ENCODE peak calls at places on chromosomes 4 and X, in ten cellular contexts. O is LNCaP clone FGC, M is retina, U is C1 segment of cervical spinal cord, B is lower leg skin, L is neural progenitor cell, E is COR-L47, W is caudate nucleus, T is SW480, H is KBM-7. P is an unnamed sample.

GRCh38 chrX:56366901-56367300 is 134.7 kb downstream of the KLF8 start:
- DNase-seq in B (no peak), E (no peak), H (no peak), M (no peak), U (no peak), L (no peak), O (no peak), W (no peak), T (no peak), P (no peak)

GRCh38 chrX:111868726-111869638 is 7.0 kb upstream of the TRPC5OS start:
- DNase-seq in U (no peak), M (peak; percentile 42), L (peak; percentile 66), H (peak; percentile 19), T (peak; percentile 3), E (no peak), W (peak; percentile 2), O (no peak), B (no peak), P (no peak)

GRCh38 chr4:112184438-112184837 is 39.2 kb downstream of the FAM241A start:
- DNase-seq in H (no peak), W (no peak), B (no peak), E (no peak), U (no peak), O (no peak), M (no peak), T (no peak), L (no peak), P (no peak)

GRCh38 chr4:185229021-185229818 is 19.8 kb downstream of the SNX25 start:
- DNase-seq in U (no peak), L (no peak), M (no peak), W (no peak), O (no peak), E (no peak), T (peak; percentile 36), H (no peak), B (no peak), P (no peak)

GRCh38 chrX:42075032-42075431 is 151.7 kb upstream of the CASK start:
- DNase-seq in L (no peak), W (no peak), M (no peak), H (no peak), O (no peak), U (no peak), B (no peak), T (no peak), E (no peak), P (no peak)

GRCh38 chr4:81471361-81472248 is at the start of gene RASGEF1B:
- DNase-seq in H (peak; percentile 64), E (peak; percentile 96), L (peak; percentile 81), T (peak; percentile 81), O (peak; percentile 43), M (peak; percentile 89), U (peak; percentile 98), B (peak; percentile 88), W (peak; percentile 96), P (peak; percentile 88)

GRCh38 chr4:1178300-1179088 is 6.1 kb upstream of the SPON2 start:
- DNase-seq in E (no peak), H (no peak), O (no peak), T (no peak), M (peak; percentile 31), L (no peak), U (no peak), W (no peak), B (no peak), P (no peak)

GRCh38 chr4:170090667-170091052 is 904 bp upstream of the AADAT start:
- DNase-seq in H (no peak), M (no peak), O (peak; percentile 82), U (no peak), L (no peak), B (no peak), W (no peak), T (peak; percentile 27), E (no peak), P (no peak)

GRCh38 chr4:164383187-164384181 is 370.4 kb upstream of the SMIM31 start:
- DNase-seq in H (no peak), L (peak; percentile 86), O (no peak), W (peak; percentile 97), U (peak; percentile 96), B (no peak), M (peak; percentile 94), T (no peak), E (no peak), P (no peak)

GRCh38 chr4:159977907-159978617 is 875.2 kb downstream of the RAPGEF2 start:
- DNase-seq in U (no peak), L (no peak), E (no peak), H (no peak), W (no peak), O (no peak), M (no peak), T (no peak), B (no peak), P (no peak)

GRCh38 chr4:826508-827208 is 729 bp upstream of the CPLX1 start:
- DNase-seq in B (no peak), E (no peak), M (peak; percentile 69), O (no peak), W (no peak), U (no peak), H (no peak), L (peak; percentile 65), T (no peak), P (no peak)

GRCh38 chr4:98467627-98468072 is 190.8 kb downstream of the TSPAN5 start:
- DNase-seq in M (peak; percentile 84), B (peak; percentile 73), O (peak; percentile 78), H (peak; percentile 74), L (peak; percentile 92), U (peak; percentile 65), E (peak; percentile 88), T (peak; percentile 81), W (peak; percentile 90), P (peak; percentile 91)

GRCh38 chrX:101395789-101396188 is 5.0 kb downstream of the RPL36A start:
- DNase-seq in H (peak; percentile 45), L (no peak), T (no peak), W (no peak), B (no peak), M (no peak), O (no peak), U (no peak), E (no peak), P (peak; percentile 62)

GRCh38 chr4:174714393-174715211 is 114.4 kb downstream of the GLRA3 start:
- DNase-seq in T (peak; percentile 25), W (no peak), E (peak; percentile 7), M (no peak), B (peak; percentile 26), L (peak; percentile 64), O (peak; percentile 31), H (peak; percentile 41), U (no peak), P (peak; percentile 53)

GRCh38 chr4:7364979-7365378 is 69.8 kb downstream of the PSAPL1 start:
- DNase-seq in E (peak; percentile 49), B (no peak), T (no peak), O (no peak), W (no peak), L (no peak), H (no peak), U (no peak), M (no peak), P (no peak)

GRCh38 chrX:154541896-154542722 is 4.5 kb downstream of the G6PD start:
- DNase-seq in T (peak; percentile 53), L (no peak), U (no peak), O (no peak), W (peak; percentile 29), H (peak; percentile 94), B (peak; percentile 65), M (no peak), E (no peak), P (peak; percentile 51)

GRCh38 chr4:39285111-39285795 is 80.9 kb downstream of the RFC1 start:
- DNase-seq in O (no peak), E (no peak), U (no peak), T (no peak), W (no peak), M (no peak), B (no peak), H (no peak), L (no peak), P (no peak)

GRCh38 chr4:121676388-121677075 is 20.2 kb downstream of the ANXA5 start:
- DNase-seq in B (no peak), L (no peak), M (no peak), E (no peak), U (no peak), O (no peak), W (no peak), T (no peak), H (no peak), P (no peak)

GRCh38 chr4:60042941-60043340 is 1157.2 kb upstream of the ADGRL3 start:
- DNase-seq in U (no peak), T (no peak), W (peak; percentile 7), L (no peak), E (no peak), H (peak; percentile 7), O (no peak), M (no peak), B (no peak), P (no peak)

GRCh38 chr4:73606465-73606974 is 13.7 kb downstream of the RASSF6 start:
- DNase-seq in M (no peak), O (no peak), W (no peak), U (no peak), E (peak; percentile 65), T (peak; percentile 80), H (no peak), L (no peak), B (no peak), P (peak; percentile 86)

GRCh38 chrX:1453390-1453783 is 678 bp upstream of the ASMTL start:
- DNase-seq in H (peak; percentile 75), U (no peak), B (no peak), M (peak; percentile 72), O (peak; percentile 6), L (no peak), W (no peak), T (no peak), E (no peak), P (no peak)

GRCh38 chr4:174154455-174154854 is 129.0 kb downstream of the FBXO8 start:
- DNase-seq in O (no peak), W (no peak), L (no peak), M (no peak), E (no peak), T (peak; percentile 20), H (no peak), B (no peak), U (no peak), P (no peak)

GRCh38 chr4:130468340-130468739 is 1372.4 kb downstream of the C4orf33 start:
- DNase-seq in T (no peak), U (no peak), B (no peak), M (no peak), L (no peak), E (no peak), W (no peak), H (no peak), O (no peak), P (no peak)

GRCh38 chr4:161448550-161449180 is 715.1 kb downstream of the FSTL5 start:
- DNase-seq in W (no peak), M (no peak), H (no peak), U (no peak), E (no peak), T (no peak), O (no peak), L (no peak), B (no peak), P (no peak)

GRCh38 chr4:687975-688694 is 816 bp downstream of the SLC49A3 start:
- DNase-seq in B (no peak), E (no peak), U (no peak), H (no peak), O (peak; percentile 45), L (no peak), M (no peak), W (no peak), T (no peak), P (no peak)

GRCh38 chrX:55750256-55750655 is 32.7 kb downstream of the RRAGB start:
- DNase-seq in M (no peak), T (no peak), L (no peak), E (no peak), O (no peak), B (no peak), W (no peak), U (no peak), H (no peak), P (no peak)

GRCh38 chr4:121272526-121272925 is 108.3 kb downstream of the QRFPR start:
- DNase-seq in E (no peak), O (no peak), B (no peak), U (no peak), L (no peak), H (no peak), T (peak; percentile 33), W (no peak), M (no peak), P (no peak)

GRCh38 chr4:176270669-176271068 is 1.6 kb upstream of the ASB5 start:
- DNase-seq in T (peak; percentile 56), H (no peak), W (no peak), U (no peak), O (no peak), M (no peak), L (no peak), B (no peak), E (no peak), P (no peak)

P was measured in Karpas-422.